ENCODE peak calls at places on chromosomes 7 and 10, in nine cellular contexts. One of them, this sample, is unnamed.

GRCh38 chr7:131108212-131108980 is 219.3 kb upstream of the MKLN1 start:
- DNase-seq in vagina: no peak
- DNase-seq in astrocyte of the spinal cord: peak
- DNase-seq in PC-3: peak
- DNase-seq in transverse colon: peak
- DNase-seq in mammary epithelial cell: peak
- DNase-seq in testis: no peak
- DNase-seq in neural progenitor cell: no peak
- DNase-seq in lower leg skin: no peak
- DNase-seq in this sample: no peak

GRCh38 chr10:35219906-35220890 is 93.6 kb downstream of the CREM start:
- DNase-seq in vagina: no peak
- DNase-seq in astrocyte of the spinal cord: peak
- DNase-seq in PC-3: no peak
- DNase-seq in transverse colon: no peak
- DNase-seq in mammary epithelial cell: no peak
- DNase-seq in testis: no peak
- DNase-seq in neural progenitor cell: no peak
- DNase-seq in lower leg skin: no peak
- DNase-seq in this sample: no peak

GRCh38 chr10:60732240-60733188 is 45.8 kb upstream of the CDK1 start:
- DNase-seq in vagina: no peak
- DNase-seq in astrocyte of the spinal cord: no peak
- DNase-seq in PC-3: peak
- DNase-seq in transverse colon: peak
- DNase-seq in mammary epithelial cell: peak
- DNase-seq in testis: peak
- DNase-seq in neural progenitor cell: peak
- DNase-seq in lower leg skin: no peak
- DNase-seq in this sample: no peak

GRCh38 chr10:87761892-87762291 is 56.1 kb downstream of the ATAD1 start:
- DNase-seq in vagina: no peak
- DNase-seq in astrocyte of the spinal cord: peak
- DNase-seq in PC-3: peak
- DNase-seq in transverse colon: no peak
- DNase-seq in mammary epithelial cell: peak
- DNase-seq in testis: no peak
- DNase-seq in neural progenitor cell: no peak
- DNase-seq in lower leg skin: no peak
- DNase-seq in this sample: no peak

GRCh38 chr7:55545496-55545895 is 26.8 kb downstream of the VOPP1 start:
- DNase-seq in vagina: no peak
- DNase-seq in astrocyte of the spinal cord: peak
- DNase-seq in PC-3: peak
- DNase-seq in transverse colon: no peak
- DNase-seq in mammary epithelial cell: peak
- DNase-seq in testis: no peak
- DNase-seq in neural progenitor cell: no peak
- DNase-seq in lower leg skin: no peak
- DNase-seq in this sample: no peak

GRCh38 chr10:88120075-88120474 is 256.6 kb downstream of the PTEN start:
- DNase-seq in vagina: no peak
- DNase-seq in astrocyte of the spinal cord: no peak
- DNase-seq in PC-3: no peak
- DNase-seq in transverse colon: no peak
- DNase-seq in mammary epithelial cell: no peak
- DNase-seq in testis: no peak
- DNase-seq in neural progenitor cell: no peak
- DNase-seq in lower leg skin: no peak
- DNase-seq in this sample: no peak

GRCh38 chr10:45241865-45242518 is 73.4 kb downstream of the OR13A1 start:
- DNase-seq in vagina: no peak
- DNase-seq in astrocyte of the spinal cord: no peak
- DNase-seq in PC-3: no peak
- DNase-seq in transverse colon: no peak
- DNase-seq in mammary epithelial cell: no peak
- DNase-seq in testis: no peak
- DNase-seq in neural progenitor cell: no peak
- DNase-seq in lower leg skin: no peak
- DNase-seq in this sample: peak

GRCh38 chr10:44788820-44789167 is 122.3 kb upstream of the TMEM72 start:
- DNase-seq in vagina: no peak
- DNase-seq in astrocyte of the spinal cord: no peak
- DNase-seq in PC-3: no peak
- DNase-seq in transverse colon: no peak
- DNase-seq in mammary epithelial cell: no peak
- DNase-seq in testis: no peak
- DNase-seq in neural progenitor cell: no peak
- DNase-seq in lower leg skin: no peak
- DNase-seq in this sample: no peak

GRCh38 chr7:119482209-119482608 is 790.8 kb upstream of the KCND2 start:
- DNase-seq in vagina: no peak
- DNase-seq in astrocyte of the spinal cord: peak
- DNase-seq in PC-3: peak
- DNase-seq in transverse colon: no peak
- DNase-seq in mammary epithelial cell: peak
- DNase-seq in testis: peak
- DNase-seq in neural progenitor cell: peak
- DNase-seq in lower leg skin: no peak
- DNase-seq in this sample: no peak

GRCh38 chr10:110364531-110364937 is 59.8 kb upstream of the SMNDC1 start:
- DNase-seq in vagina: no peak
- DNase-seq in astrocyte of the spinal cord: no peak
- DNase-seq in PC-3: peak
- DNase-seq in transverse colon: no peak
- DNase-seq in mammary epithelial cell: peak
- DNase-seq in testis: no peak
- DNase-seq in neural progenitor cell: no peak
- DNase-seq in lower leg skin: no peak
- DNase-seq in this sample: no peak

GRCh38 chr7:155591055-155591750 is 44.8 kb upstream of the CNPY1 start:
- DNase-seq in vagina: no peak
- DNase-seq in astrocyte of the spinal cord: no peak
- DNase-seq in PC-3: peak
- DNase-seq in transverse colon: peak
- DNase-seq in mammary epithelial cell: peak
- DNase-seq in testis: no peak
- DNase-seq in neural progenitor cell: no peak
- DNase-seq in lower leg skin: no peak
- DNase-seq in this sample: no peak

GRCh38 chr10:130341325-130341724 is 205.1 kb downstream of the GLRX3 start:
- DNase-seq in vagina: peak
- DNase-seq in astrocyte of the spinal cord: no peak
- DNase-seq in PC-3: no peak
- DNase-seq in transverse colon: no peak
- DNase-seq in mammary epithelial cell: no peak
- DNase-seq in testis: peak
- DNase-seq in neural progenitor cell: peak
- DNase-seq in lower leg skin: no peak
- DNase-seq in this sample: no peak

GRCh38 chr7:133196872-133197612 is 55.8 kb upstream of the EXOC4 start:
- DNase-seq in vagina: no peak
- DNase-seq in astrocyte of the spinal cord: no peak
- DNase-seq in PC-3: no peak
- DNase-seq in transverse colon: no peak
- DNase-seq in mammary epithelial cell: no peak
- DNase-seq in testis: no peak
- DNase-seq in neural progenitor cell: peak
- DNase-seq in lower leg skin: no peak
- DNase-seq in this sample: no peak

GRCh38 chr7:25594122-25594521 is 365.8 kb upstream of the NPVF start:
- DNase-seq in vagina: no peak
- DNase-seq in astrocyte of the spinal cord: no peak
- DNase-seq in PC-3: no peak
- DNase-seq in transverse colon: no peak
- DNase-seq in mammary epithelial cell: no peak
- DNase-seq in testis: no peak
- DNase-seq in neural progenitor cell: no peak
- DNase-seq in lower leg skin: no peak
- DNase-seq in this sample: peak

GRCh38 chr7:102992820-102993531 is 80.2 kb downstream of the LRRC17 start:
- DNase-seq in vagina: no peak
- DNase-seq in astrocyte of the spinal cord: peak
- DNase-seq in PC-3: peak
- DNase-seq in transverse colon: no peak
- DNase-seq in mammary epithelial cell: peak
- DNase-seq in testis: no peak
- DNase-seq in neural progenitor cell: no peak
- DNase-seq in lower leg skin: no peak
- DNase-seq in this sample: no peak

GRCh38 chr7:123847868-123848267 is 2.9 kb downstream of the HYAL4 start:
- DNase-seq in vagina: no peak
- DNase-seq in astrocyte of the spinal cord: no peak
- DNase-seq in PC-3: peak
- DNase-seq in transverse colon: no peak
- DNase-seq in mammary epithelial cell: peak
- DNase-seq in testis: no peak
- DNase-seq in neural progenitor cell: no peak
- DNase-seq in lower leg skin: no peak
- DNase-seq in this sample: no peak

GRCh38 chr10:60376953-60377352 is 12.7 kb downstream of the ANK3 start:
- DNase-seq in vagina: no peak
- DNase-seq in astrocyte of the spinal cord: no peak
- DNase-seq in PC-3: no peak
- DNase-seq in transverse colon: no peak
- DNase-seq in mammary epithelial cell: no peak
- DNase-seq in testis: no peak
- DNase-seq in neural progenitor cell: no peak
- DNase-seq in lower leg skin: no peak
- DNase-seq in this sample: no peak

GRCh38 chr10:79052311-79053080 is 16.3 kb upstream of the ZMIZ1 start:
- DNase-seq in vagina: no peak
- DNase-seq in astrocyte of the spinal cord: no peak
- DNase-seq in PC-3: peak
- DNase-seq in transverse colon: no peak
- DNase-seq in mammary epithelial cell: no peak
- DNase-seq in testis: no peak
- DNase-seq in neural progenitor cell: peak
- DNase-seq in lower leg skin: no peak
- DNase-seq in this sample: no peak

DNA sequence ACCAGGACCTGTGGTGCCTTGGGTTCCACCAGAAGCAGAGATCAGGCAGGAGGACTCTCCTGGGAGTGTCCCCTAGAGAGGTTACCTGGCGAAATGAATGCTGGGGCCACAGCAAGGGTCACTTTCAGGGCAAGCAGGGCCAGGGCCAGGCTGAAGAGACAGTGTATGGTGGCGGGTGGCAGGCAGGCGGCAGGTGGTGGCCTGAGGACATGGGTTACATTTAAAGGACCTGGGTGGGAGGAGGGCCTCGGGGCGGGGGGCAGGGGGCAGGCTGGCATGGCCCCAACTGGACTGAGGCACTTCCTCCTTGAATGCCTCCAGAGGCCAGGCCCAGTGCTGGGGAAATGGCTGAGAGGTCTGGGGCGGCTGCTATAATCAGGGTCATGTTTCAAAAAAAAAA is 14.7 kb upstream of the TBRG4 start:
- DNase-seq in vagina: no peak
- DNase-seq in astrocyte of the spinal cord: no peak
- DNase-seq in PC-3: no peak
- DNase-seq in transverse colon: no peak
- DNase-seq in mammary epithelial cell: no peak
- DNase-seq in testis: no peak
- DNase-seq in neural progenitor cell: no peak
- DNase-seq in lower leg skin: no peak
- DNase-seq in this sample: no peak
- H3K4me3 ChIP-seq in vagina: no peak
- H3K4me3 ChIP-seq in astrocyte of the spinal cord: no peak
- H3K4me3 ChIP-seq in PC-3: no peak
- H3K4me3 ChIP-seq in transverse colon: no peak
- H3K4me3 ChIP-seq in mammary epithelial cell: no peak
- H3K4me3 ChIP-seq in testis: no peak
- H3K4me3 ChIP-seq in neural progenitor cell: no peak
- H3K4me3 ChIP-seq in lower leg skin: no peak
- H3K4me3 ChIP-seq in this sample: no peak

GRCh38 chr7:23530355-23530754 is 1.4 kb downstream of the TRA2A start:
- DNase-seq in vagina: no peak
- DNase-seq in astrocyte of the spinal cord: peak
- DNase-seq in PC-3: peak
- DNase-seq in transverse colon: no peak
- DNase-seq in mammary epithelial cell: peak
- DNase-seq in testis: no peak
- DNase-seq in neural progenitor cell: peak
- DNase-seq in lower leg skin: no peak
- DNase-seq in this sample: peak

GRCh38 chr7:23531794-23532489 is at the start of gene TRA2A:
- DNase-seq in vagina: peak
- DNase-seq in astrocyte of the spinal cord: peak
- DNase-seq in PC-3: peak
- DNase-seq in transverse colon: peak
- DNase-seq in mammary epithelial cell: peak
- DNase-seq in testis: peak
- DNase-seq in neural progenitor cell: peak
- DNase-seq in lower leg skin: peak
- DNase-seq in this sample: peak

GRCh38 chr7:23529262-23529859 is 2.4 kb downstream of the TRA2A start:
- DNase-seq in vagina: no peak
- DNase-seq in astrocyte of the spinal cord: no peak
- DNase-seq in PC-3: no peak
- DNase-seq in transverse colon: no peak
- DNase-seq in mammary epithelial cell: no peak
- DNase-seq in testis: no peak
- DNase-seq in neural progenitor cell: no peak
- DNase-seq in lower leg skin: no peak
- DNase-seq in this sample: peak

GRCh38 chr7:23533160-23533559 is 1.4 kb upstream of the TRA2A start:
- DNase-seq in vagina: no peak
- DNase-seq in astrocyte of the spinal cord: no peak
- DNase-seq in PC-3: no peak
- DNase-seq in transverse colon: no peak
- DNase-seq in mammary epithelial cell: no peak
- DNase-seq in testis: no peak
- DNase-seq in neural progenitor cell: no peak
- DNase-seq in lower leg skin: no peak
- DNase-seq in this sample: peak

GRCh38 chr7:23530901-23531793 is 634 bp downstream of the TRA2A start:
- DNase-seq in vagina: no peak
- DNase-seq in astrocyte of the spinal cord: peak
- DNase-seq in PC-3: peak
- DNase-seq in transverse colon: peak
- DNase-seq in mammary epithelial cell: peak
- DNase-seq in testis: peak
- DNase-seq in neural progenitor cell: peak
- DNase-seq in lower leg skin: peak
- DNase-seq in this sample: peak
- TF ChIP-seq CTCF in vagina: no peak
- TF ChIP-seq CTCF in astrocyte of the spinal cord: no peak
- TF ChIP-seq CTCF in PC-3: no peak
- TF ChIP-seq CTCF in transverse colon: no peak
- TF ChIP-seq CTCF in mammary epithelial cell: no peak
- TF ChIP-seq CTCF in testis: no peak
- TF ChIP-seq CTCF in neural progenitor cell: no peak
- TF ChIP-seq CTCF in lower leg skin: no peak
- TF ChIP-seq CTCF in this sample: no peak

GRCh38 chr10:102421645-102422585 is 1.3 kb downstream of the FBXL15 start:
- DNase-seq in vagina: no peak
- DNase-seq in astrocyte of the spinal cord: no peak
- DNase-seq in PC-3: peak
- DNase-seq in transverse colon: peak
- DNase-seq in mammary epithelial cell: peak
- DNase-seq in testis: peak
- DNase-seq in neural progenitor cell: peak
- DNase-seq in lower leg skin: no peak
- DNase-seq in this sample: no peak
- H3K4me3 ChIP-seq in vagina: peak
- H3K4me3 ChIP-seq in astrocyte of the spinal cord: peak
- H3K4me3 ChIP-seq in PC-3: peak
- H3K4me3 ChIP-seq in transverse colon: peak
- H3K4me3 ChIP-seq in mammary epithelial cell: peak
- H3K4me3 ChIP-seq in testis: peak
- H3K4me3 ChIP-seq in neural progenitor cell: peak
- H3K4me3 ChIP-seq in lower leg skin: peak
- H3K4me3 ChIP-seq in this sample: peak

GRCh38 chr7:34928052-34928451 is 109.2 kb downstream of the DPY19L1 start:
- DNase-seq in vagina: no peak
- DNase-seq in astrocyte of the spinal cord: peak
- DNase-seq in PC-3: peak
- DNase-seq in transverse colon: peak
- DNase-seq in mammary epithelial cell: peak
- DNase-seq in testis: peak
- DNase-seq in neural progenitor cell: peak
- DNase-seq in lower leg skin: no peak
- DNase-seq in this sample: no peak
- TF ChIP-seq CTCF in vagina: no peak
- TF ChIP-seq CTCF in astrocyte of the spinal cord: peak
- TF ChIP-seq CTCF in PC-3: peak
- TF ChIP-seq CTCF in transverse colon: no peak
- TF ChIP-seq CTCF in mammary epithelial cell: peak
- TF ChIP-seq CTCF in testis: peak
- TF ChIP-seq CTCF in neural progenitor cell: peak
- TF ChIP-seq CTCF in lower leg skin: no peak
- TF ChIP-seq CTCF in this sample: no peak

This sample was measured in esophagus muscularis mucosa.